ENCODE peak calls at places on chromosome 20, in eight cellular contexts. One of them, this sample, is unnamed.

GRCh38 chr20:714453-714852 is 38.9 kb upstream of the SCRT2 start:
- DNase-seq in sciatic nerve: no peak
- DNase-seq in glutamatergic neuron: no peak
- DNase-seq in GM12892: no peak
- DNase-seq in epithelial cell of esophagus: no peak
- DNase-seq in iris pigment epithelial cell: no peak
- DNase-seq in stimulated activated CD4-positive, alpha-beta T cell treated with anti-CD3 and anti-CD28 coated beads, Interleukin-4, amount 100 ng/mL, for 24 hours: no peak
- DNase-seq in body of pancreas: no peak
- DNase-seq in this sample: no peak

GRCh38 chr20:34115232-34115631 is 3.2 kb upstream of the EIF2S2 start:
- DNase-seq in sciatic nerve: no peak
- DNase-seq in glutamatergic neuron: no peak
- DNase-seq in GM12892: no peak
- DNase-seq in epithelial cell of esophagus: no peak
- DNase-seq in iris pigment epithelial cell: no peak
- DNase-seq in stimulated activated CD4-positive, alpha-beta T cell treated with anti-CD3 and anti-CD28 coated beads, Interleukin-4, amount 100 ng/mL, for 24 hours: no peak
- DNase-seq in body of pancreas: no peak
- DNase-seq in this sample: no peak

GRCh38 chr20:19137641-19138040 is 74.8 kb upstream of the SLC24A3 start:
- DNase-seq in sciatic nerve: no peak
- DNase-seq in glutamatergic neuron: no peak
- DNase-seq in GM12892: no peak
- DNase-seq in epithelial cell of esophagus: no peak
- DNase-seq in iris pigment epithelial cell: no peak
- DNase-seq in stimulated activated CD4-positive, alpha-beta T cell treated with anti-CD3 and anti-CD28 coated beads, Interleukin-4, amount 100 ng/mL, for 24 hours: no peak
- DNase-seq in body of pancreas: no peak
- DNase-seq in this sample: no peak

GRCh38 chr20:50111120-50111828 is 1.7 kb downstream of the UBE2V1 start:
- DNase-seq in sciatic nerve: peak; percentile 46
- DNase-seq in glutamatergic neuron: no peak
- DNase-seq in GM12892: no peak
- DNase-seq in epithelial cell of esophagus: peak; percentile 84
- DNase-seq in iris pigment epithelial cell: peak; percentile 77
- DNase-seq in stimulated activated CD4-positive, alpha-beta T cell treated with anti-CD3 and anti-CD28 coated beads, Interleukin-4, amount 100 ng/mL, for 24 hours: peak; percentile 68
- DNase-seq in body of pancreas: no peak
- DNase-seq in this sample: peak; percentile 76

GRCh38 chr20:32487381-32487780 is 97.8 kb downstream of the NOL4L start:
- DNase-seq in sciatic nerve: no peak
- DNase-seq in glutamatergic neuron: no peak
- DNase-seq in GM12892: no peak
- DNase-seq in epithelial cell of esophagus: no peak
- DNase-seq in iris pigment epithelial cell: no peak
- DNase-seq in stimulated activated CD4-positive, alpha-beta T cell treated with anti-CD3 and anti-CD28 coated beads, Interleukin-4, amount 100 ng/mL, for 24 hours: no peak
- DNase-seq in body of pancreas: peak; percentile 5
- DNase-seq in this sample: no peak

GRCh38 chr20:49230575-49231211 is 11.5 kb downstream of the DDX27 start:
- DNase-seq in sciatic nerve: no peak
- DNase-seq in glutamatergic neuron: peak; percentile 60
- DNase-seq in GM12892: no peak
- DNase-seq in epithelial cell of esophagus: no peak
- DNase-seq in iris pigment epithelial cell: peak; percentile 28
- DNase-seq in stimulated activated CD4-positive, alpha-beta T cell treated with anti-CD3 and anti-CD28 coated beads, Interleukin-4, amount 100 ng/mL, for 24 hours: no peak
- DNase-seq in body of pancreas: no peak
- DNase-seq in this sample: no peak

GRCh38 chr20:8766868-8767390 is 302.0 kb upstream of the PLCB4 start:
- DNase-seq in sciatic nerve: no peak
- DNase-seq in glutamatergic neuron: peak; percentile 63
- DNase-seq in GM12892: no peak
- DNase-seq in epithelial cell of esophagus: no peak
- DNase-seq in iris pigment epithelial cell: no peak
- DNase-seq in stimulated activated CD4-positive, alpha-beta T cell treated with anti-CD3 and anti-CD28 coated beads, Interleukin-4, amount 100 ng/mL, for 24 hours: no peak
- DNase-seq in body of pancreas: no peak
- DNase-seq in this sample: no peak

GRCh38 chr20:58565461-58566175 is 50.4 kb upstream of the APCDD1L start:
- DNase-seq in sciatic nerve: no peak
- DNase-seq in glutamatergic neuron: no peak
- DNase-seq in GM12892: no peak
- DNase-seq in epithelial cell of esophagus: no peak
- DNase-seq in iris pigment epithelial cell: no peak
- DNase-seq in stimulated activated CD4-positive, alpha-beta T cell treated with anti-CD3 and anti-CD28 coated beads, Interleukin-4, amount 100 ng/mL, for 24 hours: no peak
- DNase-seq in body of pancreas: no peak
- DNase-seq in this sample: no peak

GRCh38 chr20:4937422-4938319 is 63.6 kb downstream of the SLC23A2 start:
- DNase-seq in sciatic nerve: no peak
- DNase-seq in glutamatergic neuron: no peak
- DNase-seq in GM12892: no peak
- DNase-seq in epithelial cell of esophagus: no peak
- DNase-seq in iris pigment epithelial cell: no peak
- DNase-seq in stimulated activated CD4-positive, alpha-beta T cell treated with anti-CD3 and anti-CD28 coated beads, Interleukin-4, amount 100 ng/mL, for 24 hours: no peak
- DNase-seq in body of pancreas: peak; percentile 37
- DNase-seq in this sample: no peak

GRCh38 chr20:51014797-51015722 is 7.8 kb downstream of the KCNG1 start:
- DNase-seq in sciatic nerve: no peak
- DNase-seq in glutamatergic neuron: peak; percentile 85
- DNase-seq in GM12892: no peak
- DNase-seq in epithelial cell of esophagus: peak; percentile 67
- DNase-seq in iris pigment epithelial cell: peak; percentile 66
- DNase-seq in stimulated activated CD4-positive, alpha-beta T cell treated with anti-CD3 and anti-CD28 coated beads, Interleukin-4, amount 100 ng/mL, for 24 hours: no peak
- DNase-seq in body of pancreas: peak; percentile 40
- DNase-seq in this sample: peak; percentile 55

GRCh38 chr20:20440473-20440872 is 72.6 kb downstream of the INSM1 start:
- DNase-seq in sciatic nerve: no peak
- DNase-seq in glutamatergic neuron: no peak
- DNase-seq in GM12892: no peak
- DNase-seq in epithelial cell of esophagus: no peak
- DNase-seq in iris pigment epithelial cell: no peak
- DNase-seq in stimulated activated CD4-positive, alpha-beta T cell treated with anti-CD3 and anti-CD28 coated beads, Interleukin-4, amount 100 ng/mL, for 24 hours: no peak
- DNase-seq in body of pancreas: no peak
- DNase-seq in this sample: no peak

GRCh38 chr20:46388201-46388836 is 18.1 kb downstream of the ELMO2 start:
- DNase-seq in sciatic nerve: no peak
- DNase-seq in glutamatergic neuron: no peak
- DNase-seq in GM12892: no peak
- DNase-seq in epithelial cell of esophagus: no peak
- DNase-seq in iris pigment epithelial cell: no peak
- DNase-seq in stimulated activated CD4-positive, alpha-beta T cell treated with anti-CD3 and anti-CD28 coated beads, Interleukin-4, amount 100 ng/mL, for 24 hours: no peak
- DNase-seq in body of pancreas: no peak
- DNase-seq in this sample: no peak

GRCh38 chr20:34560141-34560523 is 1.6 kb downstream of the MAP1LC3A start:
- DNase-seq in sciatic nerve: no peak
- DNase-seq in glutamatergic neuron: no peak
- DNase-seq in GM12892: no peak
- DNase-seq in epithelial cell of esophagus: no peak
- DNase-seq in iris pigment epithelial cell: no peak
- DNase-seq in stimulated activated CD4-positive, alpha-beta T cell treated with anti-CD3 and anti-CD28 coated beads, Interleukin-4, amount 100 ng/mL, for 24 hours: no peak
- DNase-seq in body of pancreas: no peak
- DNase-seq in this sample: no peak

GRCh38 chr20:50343125-50343489 is 152.5 kb downstream of the CEBPB start:
- DNase-seq in sciatic nerve: no peak
- DNase-seq in glutamatergic neuron: no peak
- DNase-seq in GM12892: no peak
- DNase-seq in epithelial cell of esophagus: no peak
- DNase-seq in iris pigment epithelial cell: no peak
- DNase-seq in stimulated activated CD4-positive, alpha-beta T cell treated with anti-CD3 and anti-CD28 coated beads, Interleukin-4, amount 100 ng/mL, for 24 hours: no peak
- DNase-seq in body of pancreas: no peak
- DNase-seq in this sample: no peak

GRCh38 chr20:22511943-22512910 is 72.1 kb downstream of the FOXA2 start:
- DNase-seq in sciatic nerve: no peak
- DNase-seq in glutamatergic neuron: no peak
- DNase-seq in GM12892: no peak
- DNase-seq in epithelial cell of esophagus: peak; percentile 50
- DNase-seq in iris pigment epithelial cell: no peak
- DNase-seq in stimulated activated CD4-positive, alpha-beta T cell treated with anti-CD3 and anti-CD28 coated beads, Interleukin-4, amount 100 ng/mL, for 24 hours: no peak
- DNase-seq in body of pancreas: peak; percentile 89
- DNase-seq in this sample: no peak

GRCh38 chr20:4043801-4044200 is 28.4 kb upstream of the RNF24 start:
- DNase-seq in sciatic nerve: no peak
- DNase-seq in glutamatergic neuron: no peak
- DNase-seq in GM12892: no peak
- DNase-seq in epithelial cell of esophagus: no peak
- DNase-seq in iris pigment epithelial cell: no peak
- DNase-seq in stimulated activated CD4-positive, alpha-beta T cell treated with anti-CD3 and anti-CD28 coated beads, Interleukin-4, amount 100 ng/mL, for 24 hours: no peak
- DNase-seq in body of pancreas: no peak
- DNase-seq in this sample: no peak

GRCh38 chr20:21510414-21510971 is 3.4 kb downstream of the NKX2-2 start:
- DNase-seq in sciatic nerve: no peak
- DNase-seq in glutamatergic neuron: peak; percentile 35
- DNase-seq in GM12892: no peak
- DNase-seq in epithelial cell of esophagus: no peak
- DNase-seq in iris pigment epithelial cell: no peak
- DNase-seq in stimulated activated CD4-positive, alpha-beta T cell treated with anti-CD3 and anti-CD28 coated beads, Interleukin-4, amount 100 ng/mL, for 24 hours: no peak
- DNase-seq in body of pancreas: no peak
- DNase-seq in this sample: no peak

GRCh38 chr20:2485662-2486061 is 15.1 kb upstream of the SNRPB start:
- DNase-seq in sciatic nerve: no peak
- DNase-seq in glutamatergic neuron: peak; percentile 44
- DNase-seq in GM12892: no peak
- DNase-seq in epithelial cell of esophagus: no peak
- DNase-seq in iris pigment epithelial cell: no peak
- DNase-seq in stimulated activated CD4-positive, alpha-beta T cell treated with anti-CD3 and anti-CD28 coated beads, Interleukin-4, amount 100 ng/mL, for 24 hours: no peak
- DNase-seq in body of pancreas: no peak
- DNase-seq in this sample: no peak

GRCh38 chr20:53657289-53657678 is 63.6 kb upstream of the ZNF217 start:
- DNase-seq in sciatic nerve: no peak
- DNase-seq in glutamatergic neuron: no peak
- DNase-seq in GM12892: no peak
- DNase-seq in epithelial cell of esophagus: no peak
- DNase-seq in iris pigment epithelial cell: no peak
- DNase-seq in stimulated activated CD4-positive, alpha-beta T cell treated with anti-CD3 and anti-CD28 coated beads, Interleukin-4, amount 100 ng/mL, for 24 hours: no peak
- DNase-seq in body of pancreas: no peak
- DNase-seq in this sample: no peak